ENCODE peak calls at places on chromosome 19, in four cellular contexts. F, E, N and I are unnamed samples.

GRCh38 chr19:35908010-35908441 is at the start of gene TYROBP:
- DNase-seq in F (no peak), E (no peak), N (no peak), I (no peak)

GRCh38 chr19:46927893-46928292 is 67.1 kb downstream of the ARHGAP35 start:
- DNase-seq in F (no peak), E (no peak), N (no peak), I (no peak)

GRCh38 chr19:7534531-7534980 is 961 bp upstream of the PNPLA6 start:
- DNase-seq in F (peak; percentile 30), E (peak; percentile 74), N (peak; percentile 89), I (peak; percentile 28)

GRCh38 chr19:40718774-40719391 is 2.0 kb downstream of the ITPKC start:
- DNase-seq in F (no peak), E (peak; percentile 52), N (peak; percentile 46), I (no peak)

GRCh38 chr19:38736413-38737280 is 7.6 kb downstream of the CAPN12 start:
- DNase-seq in F (peak; percentile 70), E (peak; percentile 93), N (peak; percentile 84), I (peak; percentile 23)

GRCh38 chr19:46608178-46608577 is 7.0 kb downstream of the CALM3 start:
- DNase-seq in F (no peak), E (no peak), N (no peak), I (no peak)

GRCh38 chr19:49196527-49197240 is 39.1 kb downstream of the TRPM4 start:
- DNase-seq in F (no peak), E (no peak), N (no peak), I (peak; percentile 58)

GRCh38 chr19:35297922-35298321 is 6.0 kb downstream of the MAG start:
- DNase-seq in F (no peak), E (no peak), N (no peak), I (no peak)

GRCh38 chr19:34082289-34083077 is 89.8 kb upstream of the LSM14A start:
- DNase-seq in F (no peak), E (peak; percentile 38), N (peak; percentile 80), I (no peak)

GRCh38 chr19:4095488-4095844 is 28.5 kb downstream of the MAP2K2 start:
- DNase-seq in F (no peak), E (no peak), N (no peak), I (no peak)

GRCh38 chr19:7904074-7905020 is 670 bp downstream of the MAP2K7 start:
- DNase-seq in F (no peak), E (no peak), N (peak; percentile 66), I (peak; percentile 46)

GRCh38 chr19:45995715-45996385 is 583 bp downstream of the CCDC61 start:
- DNase-seq in F (no peak), E (no peak), N (no peak), I (no peak)

GRCh38 chr19:10474962-10475451 is 28.1 kb downstream of the KEAP1 start:
- DNase-seq in F (no peak), E (no peak), N (no peak), I (no peak)

GRCh38 chr19:48405010-48405659 is 11.7 kb downstream of the GRIN2D start:
- DNase-seq in F (no peak), E (no peak), N (no peak), I (no peak)

GRCh38 chr19:8445488-8446001 is 770 bp downstream of the HNRNPM start:
- DNase-seq in F (peak; percentile 42), E (peak; percentile 50), N (peak; percentile 78), I (peak; percentile 41)

GRCh38 chr19:49851456-49852259 is 699 bp downstream of the PTOV1 start:
- DNase-seq in F (no peak), E (peak; percentile 71), N (peak; percentile 88), I (no peak)

GRCh38 chr19:57515218-57515617 is 11.9 kb upstream of the ZNF549 start:
- DNase-seq in F (no peak), E (no peak), N (no peak), I (no peak)